ENCODE peak calls at places on chromosomes 5 and 9, in six cellular contexts. T is aorta; Y is brain microvascular endothelial cell; X is CD4-positive, alpha-beta T cell; H is tibial artery; R is right lobe of liver. L is an unnamed sample.

GRCh38 chr5:115260248-115260647 is 2.4 kb downstream of the PGGT1B start:
- DNase-seq in H (no peak), T (no peak), Y (no peak), X (no peak), R (no peak), L (no peak)

GRCh38 chr5:3139596-3139995 is 388.1 kb upstream of the IRX2 start:
- DNase-seq in X (no peak), T (no peak), H (no peak), Y (no peak), R (no peak), L (no peak)

GRCh38 chr9:85172001-85172978 is 502.8 kb downstream of the NTRK2 start:
- DNase-seq in H (peak; percentile 23), R (no peak), Y (no peak), X (no peak), T (no peak), L (peak; percentile 16)

GRCh38 chr9:95327239-95327865 is 9.8 kb upstream of the FANCC start:
- DNase-seq in Y (no peak), X (no peak), T (no peak), H (no peak), R (no peak), L (no peak)

GRCh38 chr5:180315762-180316212 is 23.9 kb upstream of the MAPK9 start:
- DNase-seq in Y (peak; percentile 28), T (peak; percentile 90), R (peak; percentile 74), X (peak; percentile 62), H (peak; percentile 55), L (peak; percentile 63)

GRCh38 chr5:152990771-152991170 is 499.7 kb upstream of the GRIA1 start:
- DNase-seq in R (no peak), H (no peak), T (no peak), X (no peak), Y (no peak), L (no peak)

GRCh38 chr5:27403248-27403882 is 365.0 kb upstream of the CDH9 start:
- DNase-seq in X (no peak), Y (no peak), R (no peak), H (no peak), T (no peak), L (no peak)

GRCh38 chr5:74626386-74627222 is 13.9 kb downstream of the ENC1 start:
- DNase-seq in R (no peak), T (no peak), H (no peak), X (no peak), Y (no peak), L (no peak)

GRCh38 chr5:43711496-43711895 is 108.5 kb downstream of the NNT start:
- DNase-seq in T (no peak), H (no peak), R (no peak), X (no peak), Y (peak; percentile 73), L (no peak)

GRCh38 chr9:84146893-84147705 is 166.5 kb downstream of the RMI1 start:
- DNase-seq in X (no peak), R (no peak), Y (no peak), T (no peak), H (no peak), L (no peak)

DNA sequence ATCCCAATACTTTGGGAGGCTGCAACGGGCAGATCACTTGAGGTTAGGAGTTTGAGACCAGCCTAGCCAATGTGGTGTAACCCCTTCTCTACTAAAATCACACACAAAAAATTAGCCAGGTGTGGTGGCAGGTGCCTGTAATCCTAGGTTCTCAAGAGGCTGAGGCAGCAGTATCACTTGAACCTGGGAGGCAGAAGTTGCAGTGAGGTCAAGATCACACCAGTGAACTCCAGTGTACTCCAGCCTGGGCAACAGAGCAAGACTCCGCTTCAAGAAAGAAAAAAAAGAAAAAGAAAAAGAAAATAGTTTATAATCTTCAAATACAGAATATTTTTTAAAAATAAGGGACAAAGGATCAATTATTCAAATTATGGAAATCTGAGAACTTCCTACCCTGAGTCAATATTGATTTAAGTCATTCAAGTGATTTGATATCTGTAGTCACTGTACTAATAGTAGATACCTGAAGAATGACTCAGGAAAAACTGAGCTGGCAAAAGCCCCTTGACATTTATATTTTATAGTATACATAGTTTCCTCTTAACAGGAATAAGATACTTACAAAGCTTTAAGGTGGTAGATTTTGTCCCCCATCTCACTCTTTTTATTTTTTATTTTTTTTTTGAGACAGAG is 61.8 kb downstream of the PTBP3 start:
- DNase-seq in X (no peak), H (no peak), R (no peak), Y (peak; percentile 14), T (no peak), L (no peak)
- H3K27ac ChIP-seq in X (no peak overlapping the region), H (no peak overlapping the region), R (no peak overlapping the region), Y (no peak overlapping the region), T (no peak overlapping the region), L (no peak overlapping the region)

DNA sequence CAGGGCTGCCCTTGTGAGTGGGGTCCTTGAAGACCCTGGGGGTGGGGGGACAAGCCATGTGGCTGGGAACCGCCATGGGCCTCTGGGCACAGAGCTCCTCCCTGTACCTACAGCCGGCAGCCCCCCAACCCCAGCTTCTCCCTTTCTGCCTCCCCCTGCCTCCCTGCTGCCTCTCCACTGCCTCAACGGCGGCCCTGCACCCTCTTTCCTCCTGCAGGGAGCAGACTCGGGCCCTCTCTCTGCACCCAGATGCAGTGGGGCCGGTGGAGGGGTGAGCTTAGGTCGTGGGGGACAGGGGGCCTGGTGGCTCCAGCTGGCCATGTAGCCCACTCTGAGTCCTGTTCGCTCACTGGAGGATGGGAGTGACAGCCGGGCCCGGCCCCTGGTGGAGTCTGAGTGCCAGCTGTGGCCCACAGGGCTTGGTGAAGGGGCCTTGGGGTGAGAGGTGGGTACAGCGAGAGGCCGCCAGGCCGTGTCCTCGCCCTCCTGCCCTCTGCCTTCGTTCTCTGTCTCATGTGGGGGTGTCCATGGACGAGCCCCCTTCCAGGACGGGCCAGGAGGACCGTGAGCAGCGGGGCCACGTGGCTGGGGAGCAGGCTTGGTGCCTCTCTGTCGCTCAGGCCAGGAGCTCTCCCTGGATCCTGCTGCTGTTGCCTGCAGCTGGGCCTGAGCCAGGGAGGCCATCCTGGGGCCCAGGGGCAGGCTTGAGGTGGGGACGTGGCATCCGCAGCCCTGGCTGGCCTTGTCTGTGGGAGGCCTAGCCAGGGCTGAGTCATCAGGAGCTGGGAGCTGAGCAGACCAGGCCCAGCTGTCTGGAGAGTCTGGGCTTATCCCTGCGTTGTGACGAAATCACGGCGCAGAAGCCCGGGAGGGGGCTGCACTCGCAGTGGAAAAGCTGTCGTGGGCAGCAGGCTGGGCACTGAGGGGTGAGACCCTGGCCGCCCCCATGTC is 139.1 kb upstream of the COL5A1 start:
- DNase-seq in H (peak; percentile 71), R (peak; percentile 43), X (no peak), T (peak; percentile 86), Y (peak; percentile 94), L (peak; percentile 72)
- H3K27ac ChIP-seq in H (no peak overlapping the region), R (no peak overlapping the region), X (no peak overlapping the region), T (no peak overlapping the region), Y (peak overlapping the region; percentile 72), L (no peak overlapping the region)

DNA sequence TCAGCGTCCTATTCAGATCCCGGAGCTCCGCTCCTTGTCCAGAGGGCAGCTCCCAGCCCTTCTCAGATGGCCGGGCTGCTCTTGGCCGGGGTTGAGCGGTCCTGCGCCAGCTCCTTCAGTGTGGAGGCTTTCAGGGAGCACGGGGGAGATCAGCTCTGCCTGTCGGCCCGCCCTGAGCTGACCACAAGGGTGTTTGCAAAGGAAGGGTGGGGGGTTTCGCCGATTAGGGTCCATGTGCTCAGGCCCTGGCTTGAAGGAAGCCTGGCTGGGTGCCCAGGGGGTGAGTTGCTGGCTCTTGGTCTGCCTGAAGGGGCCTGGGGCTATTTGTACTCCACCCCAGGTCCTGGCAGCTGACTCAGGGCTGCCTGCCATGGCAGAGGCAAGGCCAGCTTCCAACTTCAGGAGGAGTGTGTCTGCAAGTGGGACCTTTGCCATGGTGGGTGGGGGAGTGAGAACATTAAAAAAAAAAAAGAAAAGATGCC is 250.1 kb upstream of the KLF4 start:
- DNase-seq in R (no peak), H (peak; percentile 71), Y (no peak), X (no peak), T (peak; percentile 89), L (peak; percentile 79)
- H3K27ac ChIP-seq in R (no peak overlapping the region), H (peak overlapping the region; percentile 64), Y (no peak overlapping the region), X (no peak overlapping the region), T (peak overlapping the region; percentile 77), L (peak overlapping the region; percentile 76)

GRCh38 chr5:31530541-31531265 is 1.2 kb downstream of the DROSHA start:
- DNase-seq in T (no peak), R (no peak), Y (no peak), H (no peak), X (no peak), L (no peak)
- H3K27ac ChIP-seq in T (no peak overlapping the region), R (no peak overlapping the region), Y (no peak overlapping the region), H (no peak overlapping the region), X (no peak overlapping the region), L (no peak overlapping the region)

GRCh38 chr9:112091805-112092204 is 83.3 kb downstream of the SUSD1 start:
- DNase-seq in T (no peak), H (no peak), X (no peak), R (peak; percentile 65), Y (no peak), L (no peak)
- H3K27ac ChIP-seq in T (no peak overlapping the region), H (no peak overlapping the region), X (no peak overlapping the region), R (no peak overlapping the region), Y (no peak overlapping the region), L (no peak overlapping the region)

GRCh38 chr5:14672508-14673394 is 8.2 kb downstream of the OTULIN start:
- DNase-seq in R (no peak), T (no peak), X (no peak), Y (no peak), H (no peak), L (no peak)

GRCh38 chr5:14669975-14670374 is 5.5 kb downstream of the OTULIN start:
- DNase-seq in R (no peak), Y (no peak), T (no peak), X (no peak), H (no peak), L (no peak)

GRCh38 chr5:14669415-14669814 is 4.9 kb downstream of the OTULIN start:
- DNase-seq in X (no peak), R (no peak), T (no peak), Y (no peak), H (no peak), L (no peak)

GRCh38 chr5:14672082-14672481 is 7.6 kb downstream of the OTULIN start:
- DNase-seq in X (no peak), Y (no peak), T (no peak), H (no peak), R (no peak), L (no peak)

GRCh38 chr5:14671414-14671813 is 6.9 kb downstream of the OTULIN start:
- DNase-seq in R (no peak), H (no peak), Y (no peak), T (no peak), X (no peak), L (no peak)
- H3K27ac ChIP-seq in R (peak overlapping the region; percentile 37), H (no peak overlapping the region), Y (no peak overlapping the region), T (no peak overlapping the region), X (peak overlapping the region; percentile 33), L (peak overlapping the region; percentile 16)

DNA sequence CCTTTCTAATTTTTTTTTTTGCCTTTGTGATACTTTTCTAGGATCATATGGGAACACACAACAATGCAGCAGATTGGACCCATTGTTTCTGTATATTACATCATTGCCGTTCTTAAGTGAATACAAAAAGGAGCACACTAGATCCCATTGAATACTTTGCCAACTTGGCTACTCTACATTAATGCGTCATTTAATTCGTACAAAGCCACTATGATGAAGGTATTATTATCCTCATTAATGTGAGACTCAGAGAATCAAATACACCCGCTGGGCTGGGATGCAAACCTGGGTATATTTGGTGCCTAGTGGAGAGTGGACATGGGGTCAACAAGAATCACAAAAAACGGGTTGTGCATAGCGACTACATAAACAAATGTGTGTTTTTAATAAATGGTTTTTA is 31.9 kb downstream of the OR2K2 start:
- DNase-seq in X (no peak), R (no peak), H (no peak), Y (no peak), T (no peak), L (no peak)
- H3K27ac ChIP-seq in X (no peak overlapping the region), R (no peak overlapping the region), H (no peak overlapping the region), Y (no peak overlapping the region), T (no peak overlapping the region), L (peak overlapping the region; percentile 66)